ENCODE peak calls at places on chromosomes 16 and 17, in nine cellular contexts. C, Z, T, W, X, E, S, Y and L are unnamed samples.

GRCh38 chr16:24508614-24509013 is 30.8 kb upstream of the RBBP6 start:
- DNase-seq in C (no peak), Z (no peak), T (no peak), W (peak), X (peak), E (peak), S (no peak), Y (no peak), L (no peak)

GRCh38 chr16:1010266-1010665 is 28.7 kb downstream of the SOX8 start:
- DNase-seq in C (no peak), Z (no peak), T (no peak), W (no peak), X (no peak), E (no peak), S (no peak), Y (no peak), L (no peak)

GRCh38 chr17:34776454-34776853 is 184.8 kb downstream of the CCT6B start:
- DNase-seq in C (no peak), Z (no peak), T (no peak), W (no peak), X (no peak), E (no peak), S (no peak), Y (no peak), L (no peak)

GRCh38 chr16:3135120-3135715 is 389 bp downstream of the ZNF213 start:
- DNase-seq in C (no peak), Z (no peak), T (no peak), W (peak), X (no peak), E (no peak), S (no peak), Y (no peak), L (no peak)

GRCh38 chr16:7313170-7313569 is 19.5 kb upstream of the RBFOX1 start:
- DNase-seq in C (no peak), Z (no peak), T (no peak), W (no peak), X (no peak), E (no peak), S (no peak), Y (no peak), L (no peak)

GRCh38 chr17:18187816-18188761 is 4.5 kb downstream of the ALKBH5 start:
- DNase-seq in C (no peak), Z (no peak), T (no peak), W (peak), X (no peak), E (no peak), S (peak), Y (no peak), L (no peak)

GRCh38 chr16:3587547-3588110 is 10.4 kb upstream of the NLRC3 start:
- DNase-seq in C (no peak), Z (no peak), T (no peak), W (no peak), X (no peak), E (no peak), S (no peak), Y (no peak), L (no peak)

GRCh38 chr17:15171433-15172047 is 93.6 kb downstream of the PMP22 start:
- DNase-seq in C (peak), Z (no peak), T (peak), W (peak), X (peak), E (peak), S (peak), Y (peak), L (peak)

GRCh38 chr16:55668337-55669281 is 12.8 kb downstream of the SLC6A2 start:
- DNase-seq in C (no peak), Z (no peak), T (no peak), W (no peak), X (peak), E (no peak), S (no peak), Y (no peak), L (no peak)

GRCh38 chr16:51898872-51899271 is 648.1 kb downstream of the TOX3 start:
- DNase-seq in C (no peak), Z (no peak), T (no peak), W (no peak), X (no peak), E (no peak), S (no peak), Y (no peak), L (no peak)

GRCh38 chr16:83935005-83935857 is 17.8 kb upstream of the OSGIN1 start:
- DNase-seq in C (no peak), Z (no peak), T (no peak), W (no peak), X (no peak), E (no peak), S (no peak), Y (no peak), L (no peak)

GRCh38 chr17:82065193-82065637 is 389 bp downstream of the DUS1L start:
- DNase-seq in C (no peak), Z (no peak), T (peak), W (no peak), X (no peak), E (no peak), S (peak), Y (no peak), L (no peak)

GRCh38 chr16:28291651-28292626 is at the start of gene SBK1:
- DNase-seq in C (peak), Z (peak), T (peak), W (peak), X (peak), E (no peak), S (peak), Y (peak), L (peak)

GRCh38 chr16:19542138-19542821 is 13.2 kb upstream of the VPS35L start:
- DNase-seq in C (no peak), Z (no peak), T (no peak), W (no peak), X (no peak), E (no peak), S (no peak), Y (no peak), L (no peak)

GRCh38 chr17:43814026-43814425 is 18.9 kb downstream of the MPP3 start:
- DNase-seq in C (no peak), Z (no peak), T (no peak), W (no peak), X (no peak), E (no peak), S (no peak), Y (no peak), L (no peak)

GRCh38 chr16:69340095-69340644 is 598 bp downstream of the NIP7 start:
- DNase-seq in C (peak), Z (no peak), T (no peak), W (no peak), X (no peak), E (no peak), S (peak), Y (peak), L (no peak)

GRCh38 chr17:76384222-76384986 is at the start of gene SPHK1:
- DNase-seq in C (peak), Z (peak), T (peak), W (peak), X (peak), E (peak), S (peak), Y (peak), L (no peak)

GRCh38 chr16:81478876-81479496 is 34.4 kb downstream of the CMIP start:
- DNase-seq in C (peak), Z (no peak), T (no peak), W (no peak), X (peak), E (no peak), S (no peak), Y (no peak), L (no peak)

GRCh38 chr17:4559851-4560820 is at the start of gene GGT6:
- DNase-seq in C (peak), Z (no peak), T (no peak), W (no peak), X (no peak), E (no peak), S (no peak), Y (no peak), L (no peak)